ENCODE peak calls at places on chromosomes 6 and 20, in nine cellular contexts. Z is IMR-90, H is ascending aorta, P is heart left ventricle, U is mammary epithelial cell, R is endothelial cell of umbilical vein, X is left lung, T is substantia nigra, K is psoas muscle. I is an unnamed sample.

GRCh38 chr6:81401970-81402690 is 350.4 kb downstream of the TENT5A start:
- DNase-seq in Z (peak; percentile 52), K (no peak), P (no peak), H (no peak), T (no peak), X (no peak), R (no peak), U (no peak), I (no peak)

GRCh38 chr20:20969701-20970100 is 136.5 kb downstream of the LINC00237 start:
- DNase-seq in T (no peak), X (no peak), Z (no peak), K (no peak), U (no peak), P (no peak), R (no peak), H (no peak), I (no peak)

GRCh38 chr20:7859371-7859802 is 80.9 kb downstream of the HAO1 start:
- DNase-seq in T (no peak), Z (peak; percentile 70), R (peak; percentile 81), H (no peak), X (no peak), U (peak; percentile 65), K (no peak), P (no peak), I (no peak)

GRCh38 chr6:156848533-156848932 is 71.4 kb downstream of the ARID1B start:
- DNase-seq in T (peak; percentile 20), R (peak; percentile 83), P (peak; percentile 87), X (no peak), U (no peak), Z (no peak), H (no peak), K (peak; percentile 48), I (no peak)

GRCh38 chr6:14930366-14930989 is 315.4 kb upstream of the JARID2 start:
- DNase-seq in R (no peak), K (no peak), X (no peak), P (no peak), Z (no peak), U (peak; percentile 74), H (no peak), T (no peak), I (peak; percentile 55)

GRCh38 chr6:168001037-168001348 is 3.5 kb downstream of the KIF25 start:
- DNase-seq in T (no peak), K (no peak), U (no peak), Z (no peak), H (no peak), X (no peak), P (no peak), R (no peak), I (no peak)

GRCh38 chr6:5215181-5215580 is 45.6 kb downstream of the LYRM4 start:
- DNase-seq in X (no peak), H (no peak), R (peak; percentile 52), P (no peak), T (no peak), U (no peak), K (no peak), Z (peak; percentile 55), I (no peak)

GRCh38 chr20:25048519-25048952 is 9.4 kb downstream of the ACSS1 start:
- DNase-seq in X (peak; percentile 41), Z (no peak), P (no peak), H (no peak), K (no peak), R (no peak), T (no peak), U (no peak), I (peak; percentile 78)

GRCh38 chr6:34791164-34791841 is 580 bp upstream of the BLTP3A start:
- DNase-seq in K (peak; percentile 24), X (peak; percentile 56), R (no peak), P (peak; percentile 68), Z (peak; percentile 17), T (peak; percentile 46), H (no peak), U (no peak), I (peak; percentile 51)

GRCh38 chr6:150142657-150143501 is at the start of gene PPP1R14C:
- DNase-seq in Z (no peak), H (no peak), U (peak; percentile 84), T (no peak), R (no peak), P (peak; percentile 48), X (peak; percentile 73), K (peak; percentile 43), I (no peak)

GRCh38 chr6:119137194-119138072 is 59.0 kb upstream of the FAM184A start:
- DNase-seq in H (no peak), P (no peak), K (no peak), R (no peak), T (no peak), Z (peak; percentile 21), X (no peak), U (peak; percentile 54), I (no peak)

GRCh38 chr6:169950558-169950957 is 199.1 kb downstream of the ERMARD start:
- DNase-seq in K (no peak), X (no peak), H (no peak), U (peak; percentile 7), R (no peak), Z (no peak), P (no peak), T (no peak), I (peak; percentile 49)

GRCh38 chr6:111737065-111737521 is 131.4 kb upstream of the TRAF3IP2 start:
- DNase-seq in K (no peak), R (no peak), U (peak; percentile 72), X (no peak), P (no peak), Z (peak; percentile 70), T (no peak), H (no peak), I (no peak)

GRCh38 chr20:1934162-1934561 is 39.0 kb downstream of the SIRPA start:
- DNase-seq in R (no peak), K (no peak), P (no peak), U (peak; percentile 52), T (no peak), H (no peak), X (no peak), Z (peak; percentile 90), I (no peak)
- H3K27ac ChIP-seq in R (no peak overlapping the region), K (peak overlapping the region; percentile 60), P (peak overlapping the region; percentile 55), U (peak overlapping the region; percentile 37), T (peak overlapping the region; percentile 71), H (peak overlapping the region; percentile 32), X (no peak overlapping the region), Z (no peak overlapping the region), I (peak overlapping the region; percentile 20)

GRCh38 chr20:36010081-36010480 is 41.7 kb downstream of the CNBD2 start:
- DNase-seq in P (no peak), H (no peak), X (peak; percentile 45), K (no peak), T (no peak), R (no peak), Z (no peak), U (no peak), I (no peak)
- H3K27ac ChIP-seq in P (no peak overlapping the region), H (no peak overlapping the region), X (peak overlapping the region; percentile 33), K (no peak overlapping the region), T (no peak overlapping the region), R (no peak overlapping the region), Z (no peak overlapping the region), U (no peak overlapping the region), I (no peak overlapping the region)

DNA sequence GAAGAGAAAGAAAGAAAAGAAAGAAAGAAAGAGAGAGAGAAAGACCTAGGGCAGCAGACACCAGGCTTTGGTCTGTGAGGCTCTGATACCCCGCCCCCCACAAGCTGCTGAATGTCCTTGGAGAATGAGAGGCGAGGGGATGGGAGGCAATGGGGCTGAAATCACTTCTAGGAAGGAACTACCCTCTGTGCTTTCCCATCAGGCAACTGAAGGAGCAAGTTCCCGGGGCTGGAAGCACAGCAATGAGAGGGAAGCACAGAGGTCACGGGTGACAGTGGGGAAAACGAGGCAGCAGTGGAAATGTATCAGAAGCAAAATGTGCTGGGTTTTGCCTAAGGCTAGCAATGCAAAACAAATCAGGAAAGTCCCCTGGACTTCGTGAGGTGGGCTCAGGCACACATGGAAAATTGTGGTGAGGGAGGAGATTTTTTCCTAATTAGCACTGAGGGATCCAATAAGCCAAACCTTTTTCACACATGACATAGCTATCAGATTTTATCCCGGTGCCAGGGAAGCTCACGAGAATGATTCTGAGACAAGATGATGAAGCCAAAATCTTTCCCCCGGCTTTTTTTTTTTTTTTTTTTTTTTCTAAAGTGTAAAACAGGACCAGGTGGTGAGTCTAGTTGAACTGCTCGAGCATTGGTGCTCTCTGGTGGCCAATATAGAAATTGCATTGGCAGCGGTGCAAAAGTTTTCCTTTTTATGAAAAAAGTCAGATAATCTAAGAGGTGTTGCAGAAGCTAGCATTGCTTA is 16.8 kb upstream of the ARFGEF2 start:
- DNase-seq in U (peak; percentile 40), X (no peak), K (peak; percentile 36), T (peak; percentile 11), H (no peak), P (peak; percentile 39), Z (peak; percentile 60), R (peak; percentile 76), I (peak; percentile 67)
- H3K27ac ChIP-seq in U (no peak overlapping the region), X (no peak overlapping the region), K (no peak overlapping the region), T (no peak overlapping the region), H (no peak overlapping the region), P (no peak overlapping the region), Z (no peak overlapping the region), R (no peak overlapping the region), I (no peak overlapping the region)

GRCh38 chr20:47150403-47151152 is 205.9 kb downstream of the ZMYND8 start:
- DNase-seq in P (peak; percentile 56), R (peak; percentile 64), K (peak; percentile 53), Z (peak; percentile 73), U (peak; percentile 54), X (peak; percentile 69), H (peak; percentile 33), T (no peak), I (peak; percentile 64)
- H3K27ac ChIP-seq in P (no peak overlapping the region), R (no peak overlapping the region), K (no peak overlapping the region), Z (no peak overlapping the region), U (no peak overlapping the region), X (no peak overlapping the region), H (no peak overlapping the region), T (no peak overlapping the region), I (no peak overlapping the region)